ENCODE peak calls at places on chromosome 10, in eight cellular contexts. One of them, this sample, is unnamed.
A peak's percentile ranks its signal among the peaks of the same experiment; 100 is the strongest.

GRCh38 chr10:113746188-113746950 is 5.1 kb upstream of the PLEKHS1 start:
- DNase-seq in GM20000: no peak
- DNase-seq in fibroblast of lung: peak; percentile 54
- DNase-seq in WTC11: no peak
- DNase-seq in cardiac muscle cell: no peak
- DNase-seq in tibial artery: no peak
- DNase-seq in epithelial cell of proximal tubule: no peak
- DNase-seq in endothelial cell of umbilical vein: no peak
- DNase-seq in this sample: no peak

GRCh38 chr10:106360870-106361269 is 803.6 kb downstream of the SORCS1 start:
- DNase-seq in cardiac muscle cell: no peak
- DNase-seq in fibroblast of lung: peak; percentile 72
- DNase-seq in tibial artery: no peak
- DNase-seq in WTC11: no peak
- DNase-seq in epithelial cell of proximal tubule: no peak
- DNase-seq in endothelial cell of umbilical vein: no peak
- DNase-seq in GM20000: no peak
- DNase-seq in this sample: no peak

GRCh38 chr10:13839430-13839986 is 252.7 kb downstream of the PRPF18 start:
- DNase-seq in WTC11: no peak
- DNase-seq in GM20000: no peak
- DNase-seq in epithelial cell of proximal tubule: no peak
- DNase-seq in fibroblast of lung: peak; percentile 92
- DNase-seq in endothelial cell of umbilical vein: peak; percentile 68
- DNase-seq in tibial artery: peak; percentile 40
- DNase-seq in cardiac muscle cell: no peak
- DNase-seq in this sample: no peak

GRCh38 chr10:43939939-43940810 is 291.5 kb upstream of the ZNF32 start:
- DNase-seq in GM20000: no peak
- DNase-seq in fibroblast of lung: no peak
- DNase-seq in WTC11: no peak
- DNase-seq in tibial artery: no peak
- DNase-seq in epithelial cell of proximal tubule: no peak
- DNase-seq in endothelial cell of umbilical vein: no peak
- DNase-seq in cardiac muscle cell: no peak
- DNase-seq in this sample: no peak

GRCh38 chr10:95354130-95354529 is 63.3 kb upstream of the PDLIM1 start:
- DNase-seq in fibroblast of lung: no peak
- DNase-seq in GM20000: no peak
- DNase-seq in endothelial cell of umbilical vein: peak; percentile 46
- DNase-seq in epithelial cell of proximal tubule: no peak
- DNase-seq in cardiac muscle cell: no peak
- DNase-seq in WTC11: no peak
- DNase-seq in tibial artery: no peak
- DNase-seq in this sample: no peak

GRCh38 chr10:10605551-10606081 is 412.1 kb upstream of the CELF2 start:
- DNase-seq in tibial artery: peak; percentile 54
- DNase-seq in GM20000: no peak
- DNase-seq in endothelial cell of umbilical vein: peak; percentile 13
- DNase-seq in fibroblast of lung: peak; percentile 88
- DNase-seq in cardiac muscle cell: no peak
- DNase-seq in epithelial cell of proximal tubule: no peak
- DNase-seq in WTC11: no peak
- DNase-seq in this sample: no peak

GRCh38 chr10:73413108-73413527 is 740 bp downstream of the ANXA7 start:
- DNase-seq in GM20000: peak; percentile 64
- DNase-seq in endothelial cell of umbilical vein: no peak
- DNase-seq in cardiac muscle cell: no peak
- DNase-seq in epithelial cell of proximal tubule: no peak
- DNase-seq in tibial artery: no peak
- DNase-seq in fibroblast of lung: no peak
- DNase-seq in WTC11: peak; percentile 20
- DNase-seq in this sample: peak; percentile 73

GRCh38 chr10:123869015-123869414 is 22.6 kb downstream of the CPXM2 start:
- DNase-seq in WTC11: no peak
- DNase-seq in fibroblast of lung: no peak
- DNase-seq in GM20000: no peak
- DNase-seq in endothelial cell of umbilical vein: no peak
- DNase-seq in cardiac muscle cell: no peak
- DNase-seq in epithelial cell of proximal tubule: no peak
- DNase-seq in tibial artery: no peak
- DNase-seq in this sample: no peak

GRCh38 chr10:118901409-118901808 is 128.1 kb upstream of the NANOS1 start:
- DNase-seq in GM20000: no peak
- DNase-seq in epithelial cell of proximal tubule: no peak
- DNase-seq in endothelial cell of umbilical vein: no peak
- DNase-seq in tibial artery: no peak
- DNase-seq in WTC11: no peak
- DNase-seq in cardiac muscle cell: no peak
- DNase-seq in fibroblast of lung: no peak
- DNase-seq in this sample: no peak

GRCh38 chr10:102461187-102462054 is 10.1 kb upstream of the C10orf95 start:
- DNase-seq in tibial artery: peak; percentile 82
- DNase-seq in cardiac muscle cell: peak; percentile 96
- DNase-seq in GM20000: peak; percentile 98
- DNase-seq in epithelial cell of proximal tubule: no peak
- DNase-seq in WTC11: peak; percentile 98
- DNase-seq in endothelial cell of umbilical vein: peak; percentile 78
- DNase-seq in fibroblast of lung: peak; percentile 75
- DNase-seq in this sample: peak; percentile 98

GRCh38 chr10:116109881-116110280 is 163.1 kb downstream of the GFRA1 start:
- DNase-seq in cardiac muscle cell: no peak
- DNase-seq in epithelial cell of proximal tubule: no peak
- DNase-seq in fibroblast of lung: no peak
- DNase-seq in WTC11: no peak
- DNase-seq in tibial artery: no peak
- DNase-seq in GM20000: no peak
- DNase-seq in endothelial cell of umbilical vein: no peak
- DNase-seq in this sample: no peak

GRCh38 chr10:97667462-97667861 is 19.6 kb downstream of the AVPI1 start:
- DNase-seq in epithelial cell of proximal tubule: no peak
- DNase-seq in WTC11: no peak
- DNase-seq in GM20000: no peak
- DNase-seq in cardiac muscle cell: no peak
- DNase-seq in endothelial cell of umbilical vein: no peak
- DNase-seq in fibroblast of lung: no peak
- DNase-seq in tibial artery: no peak
- DNase-seq in this sample: no peak

GRCh38 chr10:112361951-112362770 is 11.8 kb upstream of the ACSL5 start:
- DNase-seq in GM20000: no peak
- DNase-seq in tibial artery: peak; percentile 79
- DNase-seq in epithelial cell of proximal tubule: no peak
- DNase-seq in cardiac muscle cell: peak; percentile 35
- DNase-seq in WTC11: no peak
- DNase-seq in endothelial cell of umbilical vein: peak; percentile 93
- DNase-seq in fibroblast of lung: peak; percentile 46
- DNase-seq in this sample: no peak

GRCh38 chr10:62690703-62691102 is 113.8 kb upstream of the ADO start:
- DNase-seq in endothelial cell of umbilical vein: no peak
- DNase-seq in cardiac muscle cell: no peak
- DNase-seq in epithelial cell of proximal tubule: no peak
- DNase-seq in GM20000: no peak
- DNase-seq in tibial artery: no peak
- DNase-seq in fibroblast of lung: peak; percentile 41
- DNase-seq in WTC11: peak; percentile 20
- DNase-seq in this sample: no peak

DNA sequence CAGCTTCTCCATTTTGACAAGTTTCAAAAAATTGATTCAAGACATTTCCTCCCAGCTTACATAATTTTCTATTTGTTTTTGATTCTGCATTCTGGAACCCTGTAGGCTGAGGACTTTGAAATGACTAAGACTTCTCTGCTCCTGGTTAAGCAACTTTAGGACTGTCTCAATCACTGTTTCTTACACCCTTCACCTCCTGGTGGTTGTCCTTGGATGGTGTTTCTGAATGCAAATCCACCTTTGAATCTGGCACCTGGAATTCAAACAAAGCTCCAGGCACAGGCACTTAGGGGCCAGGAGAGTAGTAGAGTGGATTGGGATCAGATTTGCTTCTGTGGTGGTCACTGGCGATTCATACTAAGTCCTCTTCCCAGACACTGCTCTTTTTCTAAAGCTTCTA is 595.5 kb downstream of the LRMDA start:
- DNase-seq in cardiac muscle cell: no peak
- DNase-seq in WTC11: no peak
- DNase-seq in fibroblast of lung: no peak
- DNase-seq in epithelial cell of proximal tubule: no peak
- DNase-seq in tibial artery: no peak
- DNase-seq in GM20000: no peak
- DNase-seq in endothelial cell of umbilical vein: no peak
- DNase-seq in this sample: no peak
- TF ChIP-seq CTCF in cardiac muscle cell: no peak
- TF ChIP-seq CTCF in WTC11: no peak
- TF ChIP-seq CTCF in fibroblast of lung: no peak
- TF ChIP-seq CTCF in epithelial cell of proximal tubule: peak; percentile 34
- TF ChIP-seq CTCF in tibial artery: no peak
- TF ChIP-seq CTCF in GM20000: no peak
- TF ChIP-seq CTCF in endothelial cell of umbilical vein: no peak
- TF ChIP-seq CTCF in this sample: no peak

DNA sequence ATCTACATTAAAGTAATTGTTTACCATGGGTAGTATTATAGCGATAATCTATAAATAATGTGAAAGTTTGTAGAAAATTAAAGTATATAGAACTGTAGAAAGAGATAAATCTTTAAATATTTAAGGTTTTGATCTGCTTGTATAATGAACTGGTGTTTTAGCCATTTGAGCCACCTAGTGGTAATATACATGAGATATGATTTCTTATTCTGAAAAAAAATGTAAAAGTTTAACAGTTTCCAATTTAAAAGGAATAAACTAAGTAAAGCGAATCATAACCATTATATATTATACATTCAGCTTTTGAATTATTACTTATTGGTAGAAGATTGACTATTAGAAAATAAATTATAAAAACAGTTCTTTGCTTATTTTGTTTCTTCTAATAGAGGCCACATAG is 91.2 kb downstream of the OTUD1 start:
- DNase-seq in cardiac muscle cell: no peak
- DNase-seq in WTC11: no peak
- DNase-seq in epithelial cell of proximal tubule: no peak
- DNase-seq in endothelial cell of umbilical vein: peak; percentile 5
- DNase-seq in tibial artery: no peak
- DNase-seq in fibroblast of lung: peak; percentile 8
- DNase-seq in GM20000: peak; percentile 9
- DNase-seq in this sample: no peak
- TF ChIP-seq CTCF in cardiac muscle cell: peak; percentile 34
- TF ChIP-seq CTCF in WTC11: no peak
- TF ChIP-seq CTCF in epithelial cell of proximal tubule: peak; percentile 27
- TF ChIP-seq CTCF in endothelial cell of umbilical vein: no peak
- TF ChIP-seq CTCF in tibial artery: peak; percentile 17
- TF ChIP-seq CTCF in fibroblast of lung: peak; percentile 36
- TF ChIP-seq CTCF in GM20000: no peak
- TF ChIP-seq CTCF in this sample: peak; percentile 5

DNA sequence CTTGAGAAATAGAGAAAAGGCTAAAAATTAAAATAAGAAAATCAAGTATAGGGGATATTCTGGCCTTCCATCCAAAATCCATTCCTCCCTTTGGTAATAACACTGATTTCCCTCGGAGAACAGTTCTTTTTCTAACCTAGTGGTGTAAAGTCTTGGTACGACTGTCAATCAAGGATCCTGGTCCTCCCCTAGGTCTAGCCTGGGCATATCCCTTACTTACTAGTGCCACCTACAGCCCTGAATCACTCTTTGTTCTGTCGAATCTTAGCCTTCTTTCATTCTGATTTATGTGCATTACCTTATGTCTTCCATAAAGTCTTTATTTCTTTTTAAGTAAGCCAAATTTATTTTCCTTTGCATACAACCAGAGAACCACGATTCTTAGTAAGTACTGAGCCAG is 298.7 kb upstream of the LRRTM3 start:
- DNase-seq in GM20000: no peak
- DNase-seq in fibroblast of lung: peak; percentile 4
- DNase-seq in epithelial cell of proximal tubule: peak; percentile 15
- DNase-seq in cardiac muscle cell: peak; percentile 33
- DNase-seq in tibial artery: no peak
- DNase-seq in endothelial cell of umbilical vein: no peak
- DNase-seq in WTC11: peak; percentile 16
- DNase-seq in this sample: peak; percentile 26
- TF ChIP-seq CTCF in GM20000: no peak
- TF ChIP-seq CTCF in fibroblast of lung: peak; percentile 22
- TF ChIP-seq CTCF in epithelial cell of proximal tubule: peak; percentile 58
- TF ChIP-seq CTCF in cardiac muscle cell: no peak
- TF ChIP-seq CTCF in tibial artery: no peak
- TF ChIP-seq CTCF in endothelial cell of umbilical vein: no peak
- TF ChIP-seq CTCF in WTC11: no peak
- TF ChIP-seq CTCF in this sample: peak; percentile 13

GRCh38 chr10:1578392-1579140 is 158.8 kb downstream of the ADARB2 start:
- DNase-seq in GM20000: no peak
- DNase-seq in endothelial cell of umbilical vein: no peak
- DNase-seq in tibial artery: peak; percentile 10
- DNase-seq in fibroblast of lung: no peak
- DNase-seq in WTC11: no peak
- DNase-seq in epithelial cell of proximal tubule: no peak
- DNase-seq in cardiac muscle cell: no peak
- DNase-seq in this sample: no peak

GRCh38 chr10:1577945-1578344 is 159.4 kb downstream of the ADARB2 start:
- DNase-seq in epithelial cell of proximal tubule: no peak
- DNase-seq in fibroblast of lung: no peak
- DNase-seq in GM20000: no peak
- DNase-seq in tibial artery: no peak
- DNase-seq in cardiac muscle cell: no peak
- DNase-seq in WTC11: no peak
- DNase-seq in endothelial cell of umbilical vein: no peak
- DNase-seq in this sample: no peak

GRCh38 chr10:1579671-1580070 is 157.7 kb downstream of the ADARB2 start:
- DNase-seq in WTC11: no peak
- DNase-seq in cardiac muscle cell: no peak
- DNase-seq in endothelial cell of umbilical vein: no peak
- DNase-seq in tibial artery: no peak
- DNase-seq in fibroblast of lung: no peak
- DNase-seq in epithelial cell of proximal tubule: no peak
- DNase-seq in GM20000: no peak
- DNase-seq in this sample: no peak

GRCh38 chr10:1577371-1577770 is 160.0 kb downstream of the ADARB2 start:
- DNase-seq in epithelial cell of proximal tubule: no peak
- DNase-seq in tibial artery: peak; percentile 18
- DNase-seq in endothelial cell of umbilical vein: no peak
- DNase-seq in cardiac muscle cell: no peak
- DNase-seq in fibroblast of lung: no peak
- DNase-seq in WTC11: no peak
- DNase-seq in GM20000: no peak
- DNase-seq in this sample: no peak

GRCh38 chr10:1579141-1579491 is 158.2 kb downstream of the ADARB2 start:
- DNase-seq in endothelial cell of umbilical vein: no peak
- DNase-seq in cardiac muscle cell: no peak
- DNase-seq in GM20000: no peak
- DNase-seq in WTC11: no peak
- DNase-seq in epithelial cell of proximal tubule: no peak
- DNase-seq in fibroblast of lung: no peak
- DNase-seq in tibial artery: no peak
- DNase-seq in this sample: no peak
- TF ChIP-seq CTCF in endothelial cell of umbilical vein: no peak
- TF ChIP-seq CTCF in cardiac muscle cell: no peak
- TF ChIP-seq CTCF in GM20000: no peak
- TF ChIP-seq CTCF in WTC11: no peak
- TF ChIP-seq CTCF in epithelial cell of proximal tubule: no peak
- TF ChIP-seq CTCF in fibroblast of lung: no peak
- TF ChIP-seq CTCF in tibial artery: no peak
- TF ChIP-seq CTCF in this sample: no peak

This sample was measured in GM13977.